ENCODE peak calls at places on chromosomes 13 and 19, in ten cellular contexts. J, G, E, S, K, U, Y, H, M and B are unnamed samples.
A peak's percentile ranks its signal among the peaks of the same experiment; 100 is the strongest.

GRCh38 chr19:2226051-2226839 is 9.9 kb downstream of the PLEKHJ1 start:
- DNase-seq in G (no peak), K (no peak), H (no peak), Y (no peak), J (no peak), U (no peak), E (no peak), S (no peak), M (no peak), B (no peak)

GRCh38 chr13:39012608-39013007 is 22.0 kb upstream of the STOML3 start:
- DNase-seq in H (no peak), Y (peak; percentile 31), J (no peak), K (no peak), S (no peak), G (no peak), E (no peak), U (no peak), M (no peak), B (no peak)

GRCh38 chr13:99982741-99983400 is 1.3 kb downstream of the ZIC2 start:
- DNase-seq in K (no peak), H (no peak), E (no peak), G (no peak), J (no peak), U (no peak), S (no peak), M (no peak), Y (peak; percentile 30), B (no peak)

GRCh38 chr13:93505104-93505952 is 278.7 kb downstream of the GPC6 start:
- DNase-seq in Y (no peak), M (no peak), E (no peak), U (no peak), S (no peak), H (no peak), G (no peak), J (no peak), K (no peak), B (no peak)

GRCh38 chr13:112345826-112346172 is 30.4 kb upstream of the SPACA7 start:
- DNase-seq in E (no peak), K (no peak), H (no peak), U (no peak), J (no peak), G (no peak), Y (no peak), M (no peak), S (no peak), B (no peak)

GRCh38 chr13:21917046-21918010 is 246.5 kb downstream of the FGF9 start:
- DNase-seq in K (no peak), E (no peak), M (no peak), Y (no peak), U (no peak), S (no peak), J (no peak), H (no peak), G (no peak), B (peak; percentile 42)

GRCh38 chr19:36027696-36028095 is 5.0 kb downstream of the CLIP3 start:
- DNase-seq in K (no peak), E (no peak), H (no peak), S (no peak), G (no peak), U (no peak), Y (no peak), J (no peak), M (no peak), B (no peak)

GRCh38 chr19:17687141-17687856 is 855 bp downstream of the UNC13A start:
- DNase-seq in E (no peak), U (no peak), J (no peak), H (no peak), G (no peak), S (no peak), K (no peak), M (no peak), Y (no peak), B (no peak)

GRCh38 chr13:109698779-109699178 is 87.6 kb downstream of the IRS2 start:
- DNase-seq in K (peak; percentile 45), U (no peak), H (no peak), Y (no peak), G (no peak), J (no peak), M (no peak), E (no peak), S (no peak), B (no peak)

GRCh38 chr19:40519352-40520322 is 52.8 kb downstream of the SPTBN4 start:
- DNase-seq in K (no peak), J (no peak), G (no peak), S (no peak), M (no peak), U (no peak), E (no peak), H (no peak), Y (peak; percentile 23), B (no peak)

GRCh38 chr13:33045829-33046592 is 29.8 kb downstream of the KL start:
- DNase-seq in H (no peak), J (no peak), Y (no peak), U (no peak), K (no peak), G (no peak), S (no peak), M (no peak), E (no peak), B (no peak)

GRCh38 chr13:37681295-37682032 is 82.9 kb upstream of the POSTN start:
- DNase-seq in U (no peak), G (no peak), J (no peak), M (no peak), S (no peak), E (peak; percentile 16), Y (no peak), H (no peak), K (no peak), B (no peak)

GRCh38 chr19:42048992-42049391 is 21.0 kb downstream of the GRIK5 start:
- DNase-seq in Y (no peak), K (no peak), J (no peak), M (no peak), S (no peak), U (no peak), E (no peak), H (no peak), G (no peak), B (no peak)

GRCh38 chr13:29110003-29110402 is 289.9 kb downstream of the MTUS2 start:
- DNase-seq in J (no peak), E (peak; percentile 20), S (no peak), H (no peak), K (no peak), Y (no peak), U (no peak), G (no peak), M (no peak), B (no peak)